ENCODE peak calls at places on chromosomes 4 and X, in four cellular contexts. I is mucosa of descending colon, F is heart right ventricle, A is AG10803. P is an unnamed sample.
A peak's percentile ranks its signal among the peaks of the same experiment; 100 is the strongest.

GRCh38 chr4:190014771-190015537 is 12.1 kb downstream of the FRG2 start:
- DNase-seq in I (no peak), F (no peak), A (no peak), P (no peak)

GRCh38 chrX:13287816-13288215 is 32.0 kb downstream of the ATXN3L start:
- DNase-seq in I (no peak), F (no peak), A (peak; percentile 56), P (peak; percentile 37)

GRCh38 chr4:87527446-87528240 is 1.5 kb downstream of the SPARCL1 start:
- DNase-seq in I (no peak), F (no peak), A (peak; percentile 9), P (no peak)

GRCh38 chr4:592825-593520 is 16.9 kb upstream of the TMEM271 start:
- DNase-seq in I (no peak), F (no peak), A (no peak), P (no peak)

GRCh38 chr4:175238827-175239517 is 320.8 kb downstream of the ADAM29 start:
- DNase-seq in I (no peak), F (no peak), A (no peak), P (no peak)

GRCh38 chrX:40778861-40779575 is 43.7 kb upstream of the MED14 start:
- DNase-seq in I (no peak), F (no peak), A (peak; percentile 35), P (peak; percentile 46)

GRCh38 chr4:109658871-109659410 is 44.3 kb downstream of the CASP6 start:
- DNase-seq in I (no peak), F (no peak), A (no peak), P (peak; percentile 5)

GRCh38 chr4:25680580-25680979 is 24.9 kb downstream of the SLC34A2 start:
- DNase-seq in I (no peak), F (no peak), A (no peak), P (no peak)

GRCh38 chr4:73844352-73844751 is 7.9 kb downstream of the CXCL6 start:
- DNase-seq in I (no peak), F (no peak), A (peak; percentile 65), P (peak; percentile 79)

GRCh38 chr4:31351695-31352094 is 631.5 kb downstream of the PCDH7 start:
- DNase-seq in I (no peak), F (no peak), A (no peak), P (no peak)

GRCh38 chrX:7086384-7086783 is 61.1 kb upstream of the STS start:
- DNase-seq in I (no peak), F (no peak), A (no peak), P (peak; percentile 26)

GRCh38 chr4:537436-538264 is 38.4 kb downstream of the TMEM271 start:
- DNase-seq in I (no peak), F (no peak), A (no peak), P (no peak)

GRCh38 chr4:21882050-21882839 is 66.3 kb downstream of the KCNIP4 start:
- DNase-seq in I (no peak), F (no peak), A (no peak), P (peak; percentile 52)

GRCh38 chrX:23374291-23374690 is 39.6 kb downstream of the PTCHD1 start:
- DNase-seq in I (no peak), F (no peak), A (no peak), P (no peak)

GRCh38 chrX:153057281-153057680 is 1.0 kb downstream of the PNMA3 start:
- DNase-seq in I (no peak), F (no peak), A (no peak), P (no peak)

GRCh38 chr4:68299492-68300457 is 50.1 kb downstream of the YTHDC1 start:
- DNase-seq in I (no peak), F (no peak), A (no peak), P (no peak)

GRCh38 chr4:39085891-39086290 is 23.9 kb downstream of the KLHL5 start:
- DNase-seq in I (no peak), F (no peak), A (peak; percentile 83), P (no peak)

GRCh38 chr4:38574559-38575333 is 89.3 kb upstream of the KLF3 start:
- DNase-seq in I (peak; percentile 67), F (no peak), A (no peak), P (no peak)

GRCh38 chrX:39439910-39440733 is 638.9 kb downstream of the MID1IP1 start:
- DNase-seq in I (no peak), F (no peak), A (no peak), P (no peak)

GRCh38 chrX:16797841-16798240 is 11.6 kb downstream of the TXLNG start:
- DNase-seq in I (no peak), F (no peak), A (peak; percentile 63), P (no peak)

GRCh38 chrX:74536142-74537010 is 78.0 kb downstream of the RLIM start:
- DNase-seq in I (peak; percentile 86), F (peak; percentile 89), A (peak; percentile 73), P (peak; percentile 70)
- TF ChIP-seq CTCF in I (no peak), F (peak; percentile 42), A (peak; percentile 39), P (peak; percentile 26)

DNA sequence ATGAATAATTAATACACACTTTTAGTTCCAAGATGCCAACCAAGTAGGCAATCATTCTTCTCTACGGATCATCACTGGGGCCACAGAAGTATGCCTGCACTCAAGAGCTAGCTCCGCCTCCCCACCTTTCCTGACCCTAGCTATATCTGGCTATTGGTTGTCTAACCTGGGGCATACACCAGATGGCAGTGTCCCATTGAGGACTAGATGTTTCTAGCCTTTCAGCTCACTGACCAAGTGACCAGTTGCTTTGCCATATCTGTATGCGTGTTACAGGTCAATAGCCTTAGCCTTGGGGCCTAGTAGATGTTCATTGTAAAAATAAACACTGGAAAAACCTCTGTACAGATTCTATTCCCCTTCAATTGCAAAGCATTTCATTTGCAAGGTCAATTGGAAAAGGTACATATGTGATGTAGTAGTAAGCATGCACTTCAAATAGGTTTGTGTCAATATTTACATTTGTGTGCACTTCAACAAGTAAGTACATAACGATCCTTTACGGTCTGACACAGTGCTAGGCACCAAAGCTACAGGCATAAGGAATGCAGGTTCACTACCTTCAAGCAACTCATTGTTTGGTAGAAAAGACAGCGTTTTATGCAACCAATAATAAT is 521.7 kb downstream of the PPARGC1A start:
- DNase-seq in I (no peak), F (peak; percentile 44), A (no peak), P (no peak)
- TF ChIP-seq CTCF in I (no peak), F (peak; percentile 47), A (peak; percentile 13), P (no peak)

GRCh38 chr4:2534904-2535385 is 1.5 kb upstream of the FAM193A start:
- DNase-seq in I (no peak), F (no peak), A (no peak), P (no peak)

GRCh38 chr4:2536193-2537010 is at the start of gene FAM193A:
- DNase-seq in I (peak; percentile 100), F (peak; percentile 99), A (peak; percentile 100), P (peak; percentile 100)

GRCh38 chr4:2537011-2537830 is 774 bp downstream of the FAM193A start:
- DNase-seq in I (peak; percentile 81), F (peak; percentile 29), A (peak; percentile 34), P (peak; percentile 66)

DNA sequence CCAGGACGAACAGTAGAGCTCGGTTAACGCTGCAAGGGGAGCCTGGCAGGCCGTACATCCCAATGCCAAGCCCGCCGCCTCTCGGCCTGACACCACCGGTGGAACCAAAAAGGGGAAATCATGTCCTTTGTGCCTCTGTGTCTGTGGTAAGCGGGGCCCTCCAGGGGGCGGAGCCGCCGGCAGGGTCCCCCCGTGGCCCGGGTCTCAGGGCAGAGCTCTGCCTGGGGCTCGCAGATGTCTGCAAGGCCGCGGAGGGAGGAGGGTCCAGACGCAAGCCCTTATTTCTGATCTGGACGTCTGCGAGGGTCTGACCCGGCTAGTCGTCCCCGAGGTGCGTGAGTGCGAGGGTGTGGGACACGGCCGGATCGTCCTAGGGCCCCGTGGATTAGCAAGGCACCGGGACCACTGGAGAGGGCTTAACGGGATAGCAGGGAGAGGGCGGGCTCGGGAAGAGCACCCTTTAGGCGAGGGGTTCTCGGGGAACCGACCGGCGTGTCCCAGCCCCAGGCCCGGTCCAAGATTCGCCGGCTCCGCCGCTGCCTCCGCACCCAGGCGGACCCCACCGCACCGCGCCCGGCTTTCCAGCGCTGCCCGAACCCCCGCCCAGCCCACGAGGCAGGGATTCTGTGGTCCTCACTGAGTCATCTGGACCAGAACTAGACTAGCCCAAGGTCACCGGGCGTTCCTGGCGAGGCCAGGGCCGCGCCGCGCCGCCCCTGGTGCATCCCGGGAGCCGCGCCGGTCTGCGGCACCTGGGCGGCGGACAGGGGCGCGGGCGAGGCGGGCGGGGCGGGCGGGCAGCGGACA is 858 bp upstream of the FAM193A start:
- DNase-seq in I (peak; percentile 75), F (peak; percentile 26), A (peak; percentile 29), P (peak; percentile 72)
- TF ChIP-seq CTCF in I (no peak), F (no peak), A (peak; percentile 5), P (peak; percentile 9)

GRCh38 chr4:159016527-159017137 is 86.2 kb upstream of the RAPGEF2 start:
- DNase-seq in I (no peak), F (no peak), A (no peak), P (no peak)
- TF ChIP-seq CTCF in I (no peak), F (no peak), A (no peak), P (no peak)